ENCODE peak calls at places on chromosome 3, in four cellular contexts. A is psoas muscle, E is hepatocyte, C is tibial nerve. J is an unnamed sample.

GRCh38 chr3:61600195-61600594 is 38.8 kb downstream of the PTPRG start:
- DNase-seq in C (no peak), E (no peak), A (no peak), J (no peak)

GRCh38 chr3:197031315-197032285 is 2.0 kb upstream of the MELTF start:
- DNase-seq in E (peak), A (peak), C (peak), J (peak)

GRCh38 chr3:67940200-67940952 is 286.0 kb upstream of the SUCLG2 start:
- DNase-seq in C (no peak), E (peak), A (no peak), J (peak)

GRCh38 chr3:15327941-15328340 is 4.4 kb downstream of the SH3BP5 start:
- DNase-seq in C (no peak), E (no peak), A (peak), J (no peak)

GRCh38 chr3:184015381-184016019 is 2.2 kb downstream of the ABCC5 start:
- DNase-seq in A (peak), C (no peak), E (peak), J (no peak)

GRCh38 chr3:85567074-85567676 is 608.4 kb downstream of the CADM2 start:
- DNase-seq in C (peak), A (no peak), E (peak), J (no peak)

GRCh38 chr3:25033407-25034029 is 394.5 kb upstream of the RARB start:
- DNase-seq in C (peak), A (no peak), E (peak), J (peak)

GRCh38 chr3:69113536-69113935 is 8.9 kb downstream of the LMOD3 start:
- DNase-seq in C (no peak), A (no peak), E (no peak), J (no peak)

GRCh38 chr3:66149269-66149668 is 71.5 kb upstream of the SLC25A26 start:
- DNase-seq in E (no peak), A (no peak), C (no peak), J (no peak)
- TF ChIP-seq CTCF in E (no peak), A (no peak), C (no peak), J (no peak)

DNA sequence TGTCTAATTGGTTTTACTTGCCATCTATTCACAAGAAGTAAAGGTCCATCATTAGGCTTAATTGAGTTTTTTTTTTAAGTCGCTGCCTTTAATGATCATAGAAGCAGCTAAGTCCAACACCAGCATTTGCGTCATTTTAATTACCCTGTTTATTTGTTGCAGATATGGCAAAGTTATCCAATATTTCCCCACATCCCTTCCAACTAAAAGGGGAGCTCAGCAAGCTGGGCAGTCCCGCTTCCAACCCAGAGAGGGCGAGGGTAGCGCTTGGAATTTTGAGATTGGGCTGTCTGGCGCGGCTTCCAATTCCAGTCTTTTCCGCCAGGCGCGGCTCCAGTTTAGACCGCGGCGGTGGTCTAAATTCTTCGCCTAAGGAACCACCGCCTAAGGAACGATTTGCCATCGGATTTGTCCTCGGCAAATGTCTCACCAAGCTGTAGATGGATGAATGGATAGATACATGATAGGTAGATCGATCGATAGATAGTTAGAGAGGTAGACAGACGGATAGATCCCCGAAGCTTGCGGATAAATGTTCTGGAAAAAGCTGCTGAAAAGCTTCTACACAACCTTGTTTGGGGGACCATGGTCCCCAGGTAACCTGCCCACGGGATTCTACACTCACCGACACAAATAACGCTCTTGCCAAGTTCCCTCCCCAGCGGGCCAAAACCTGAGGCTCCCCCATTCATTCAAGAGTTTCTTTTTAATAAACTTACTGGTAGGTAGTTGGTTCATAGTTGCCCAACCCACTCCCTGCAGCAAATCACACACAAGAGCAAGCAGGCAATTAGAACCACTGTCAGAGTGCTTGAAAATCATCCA is 49.2 kb downstream of the ZIC4 start:
- DNase-seq in E (no peak), C (no peak), A (no peak), J (no peak)
- TF ChIP-seq CTCF in E (no peak), C (no peak), A (no peak), J (no peak)

DNA sequence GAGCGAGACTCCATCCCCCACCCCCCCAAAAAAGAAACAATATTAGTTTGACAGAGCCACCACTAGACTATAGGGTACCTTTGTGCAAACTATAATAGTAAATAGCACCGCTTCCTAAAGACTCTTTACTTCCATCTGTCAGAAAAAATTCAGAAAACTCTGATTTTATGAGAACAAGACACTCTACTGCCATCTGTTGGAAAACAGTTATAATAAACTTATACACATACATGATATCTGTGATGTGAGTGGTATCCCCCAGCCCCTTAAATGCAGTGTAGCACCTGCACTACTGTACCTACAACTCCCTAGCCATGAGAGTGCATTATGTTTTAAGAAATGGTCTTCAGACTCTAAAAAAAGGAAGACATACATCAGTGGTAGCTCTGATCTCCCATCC is 47.1 kb upstream of the CTDSPL start:
- DNase-seq in A (no peak), C (no peak), E (peak), J (no peak)
- TF ChIP-seq CTCF in A (no peak), C (peak), E (peak), J (peak)

DNA sequence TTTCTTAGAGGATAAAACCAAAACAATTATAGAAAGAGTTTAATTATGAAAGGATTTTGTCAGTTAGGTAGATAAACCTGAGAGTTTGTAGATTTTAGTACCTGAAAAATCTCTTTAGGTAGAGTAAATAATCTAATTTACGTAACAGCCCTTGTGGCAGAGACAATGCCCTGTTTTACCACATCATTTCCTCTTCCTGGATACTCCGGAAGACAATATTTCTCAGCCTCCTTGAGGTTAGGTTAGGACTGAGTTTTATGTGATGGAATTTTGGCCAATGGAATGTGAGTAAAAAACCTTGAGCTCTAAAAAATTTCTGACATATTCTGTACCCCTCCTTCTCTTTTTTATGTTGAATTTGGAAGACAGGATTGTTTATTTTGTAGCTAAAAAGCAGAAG is 50.7 kb upstream of the TPRG1 start:
- DNase-seq in C (no peak), A (no peak), E (no peak), J (no peak)
- TF ChIP-seq CTCF in C (no peak), A (no peak), E (no peak), J (no peak)

DNA sequence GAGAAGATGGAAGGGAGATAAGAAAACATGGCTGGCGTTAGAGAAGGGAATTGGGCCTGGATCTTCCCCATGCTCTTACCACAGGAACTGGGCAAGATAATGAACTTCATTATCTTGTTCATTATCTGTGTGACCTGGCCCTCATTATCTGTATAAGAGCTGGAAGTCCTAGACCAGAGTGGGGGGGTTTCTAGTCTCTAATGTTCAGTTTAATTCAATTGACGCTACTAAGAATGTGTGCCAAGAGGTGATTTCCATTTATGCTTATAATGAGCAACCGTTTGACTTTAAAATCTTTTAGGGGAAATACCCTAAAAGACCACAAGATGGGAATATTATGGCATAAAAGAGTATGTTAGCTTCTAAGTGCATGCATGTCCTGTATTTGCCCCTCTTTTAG is 59.1 kb upstream of the CSTA start:
- DNase-seq in A (no peak), E (no peak), C (no peak), J (no peak)
- TF ChIP-seq CTCF in A (no peak), E (peak), C (no peak), J (peak)

GRCh38 chr3:160225181-160226025 is at the start of gene C3orf80:
- DNase-seq in E (peak), A (peak), C (no peak), J (no peak)
- TF ChIP-seq CTCF in E (peak), A (no peak), C (no peak), J (peak)

DNA sequence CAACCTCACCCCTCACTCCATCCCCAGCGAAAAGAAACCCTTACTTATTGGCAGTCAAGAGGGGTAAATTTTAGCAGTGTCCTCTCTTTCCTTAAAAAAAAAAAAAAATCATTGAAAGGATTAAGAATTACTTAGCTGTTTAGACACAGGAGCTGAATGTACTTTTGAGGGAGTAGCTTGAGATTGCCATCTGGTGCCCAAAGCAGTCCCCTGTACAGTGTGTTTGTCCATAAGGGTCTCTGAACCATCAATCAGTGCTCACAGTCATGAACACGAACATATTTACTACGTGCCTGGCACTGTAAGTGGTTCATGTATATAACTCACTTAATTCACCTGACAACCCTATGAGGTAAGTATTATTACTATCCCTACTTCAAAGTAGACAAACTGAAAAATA is 463.5 kb downstream of the RAP2B start:
- DNase-seq in C (no peak), E (no peak), A (no peak), J (no peak)
- TF ChIP-seq CTCF in C (no peak), E (peak), A (no peak), J (no peak)

GRCh38 chr3:138377804-138378203 is 29.4 kb downstream of the MRAS start:
- DNase-seq in C (no peak), E (no peak), A (no peak), J (no peak)

GRCh38 chr3:138374573-138375134 is 26.3 kb downstream of the MRAS start:
- DNase-seq in C (no peak), A (no peak), E (no peak), J (no peak)

GRCh38 chr3:138375446-138375845 is 27.1 kb downstream of the MRAS start:
- DNase-seq in C (no peak), E (no peak), A (no peak), J (no peak)

GRCh38 chr3:138378331-138378730 is 30.0 kb downstream of the MRAS start:
- DNase-seq in A (no peak), E (no peak), C (no peak), J (no peak)

GRCh38 chr3:138376663-138377062 is 28.3 kb downstream of the MRAS start:
- DNase-seq in E (no peak), A (no peak), C (no peak), J (no peak)
- TF ChIP-seq CTCF in E (no peak), A (no peak), C (no peak), J (no peak)

DNA sequence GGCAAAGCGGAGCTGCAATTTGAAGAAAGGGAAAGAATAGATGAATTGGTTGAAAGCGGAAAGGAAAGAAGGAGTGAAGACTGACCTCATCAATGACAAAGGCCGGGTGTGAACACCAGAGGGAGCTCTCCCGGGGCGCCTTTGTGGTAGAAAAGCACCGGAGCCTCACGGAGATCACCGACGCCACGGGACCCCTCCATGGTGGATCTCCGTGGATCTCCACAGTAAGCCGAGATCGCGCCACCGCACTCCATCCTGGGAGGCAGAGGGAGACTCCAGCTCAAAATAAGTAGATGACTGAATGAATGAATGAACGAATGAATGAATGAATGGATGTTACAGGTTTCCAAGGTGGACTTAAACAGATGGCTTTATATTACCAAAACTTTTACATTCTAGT is 25.0 kb downstream of the GPR160 start:
- DNase-seq in E (no peak), A (no peak), C (no peak), J (no peak)
- TF ChIP-seq CTCF in E (no peak), A (no peak), C (no peak), J (no peak)

GRCh38 chr3:51819709-51820406 is 40.8 kb upstream of the IQCF6 start:
- DNase-seq in C (no peak), E (no peak), A (no peak), J (no peak)
- TF ChIP-seq CTCF in C (no peak), E (no peak), A (no peak), J (peak)

J was measured in LNCaP clone FGC.